ENCODE peak calls at places on chromosomes 11 and 22, in four cellular contexts. One of them, this sample, is unnamed.

GRCh38 chr11:69664103-69664775 is 10.9 kb downstream of the LTO1 start:
- DNase-seq in neuronal stem cell: no peak
- DNase-seq in right atrium auricular region: no peak
- DNase-seq in fibroblast of lung: no peak
- DNase-seq in this sample: no peak

GRCh38 chr11:11229691-11230090 is 123.4 kb downstream of the CSNK2A3 start:
- DNase-seq in right atrium auricular region: no peak
- DNase-seq in neuronal stem cell: no peak
- DNase-seq in fibroblast of lung: no peak
- DNase-seq in this sample: no peak

GRCh38 chr11:36363361-36364272 is 67.5 kb downstream of the PRR5L start:
- DNase-seq in right atrium auricular region: no peak
- DNase-seq in neuronal stem cell: no peak
- DNase-seq in fibroblast of lung: no peak
- DNase-seq in this sample: no peak

GRCh38 chr11:97364047-97364446 is 974.2 kb downstream of the JRKL start:
- DNase-seq in fibroblast of lung: peak; percentile 54
- DNase-seq in neuronal stem cell: no peak
- DNase-seq in right atrium auricular region: no peak
- DNase-seq in this sample: no peak

GRCh38 chr11:72783144-72783910 is 10.5 kb downstream of the STARD10 start:
- DNase-seq in neuronal stem cell: no peak
- DNase-seq in right atrium auricular region: no peak
- DNase-seq in fibroblast of lung: no peak
- DNase-seq in this sample: no peak

GRCh38 chr11:100810146-100810545 is 123.1 kb downstream of the ARHGAP42 start:
- DNase-seq in fibroblast of lung: peak; percentile 21
- DNase-seq in neuronal stem cell: no peak
- DNase-seq in right atrium auricular region: no peak
- DNase-seq in this sample: no peak

GRCh38 chr11:68120212-68121066 is 749 bp downstream of the CHKA start:
- DNase-seq in neuronal stem cell: peak; percentile 44
- DNase-seq in right atrium auricular region: no peak
- DNase-seq in fibroblast of lung: peak; percentile 18
- DNase-seq in this sample: no peak

GRCh38 chr11:111441443-111441842 is 62.4 kb upstream of the POU2AF1 start:
- DNase-seq in fibroblast of lung: peak; percentile 58
- DNase-seq in right atrium auricular region: no peak
- DNase-seq in neuronal stem cell: no peak
- DNase-seq in this sample: peak; percentile 97

GRCh38 chr11:122853261-122853660 is 15.0 kb downstream of the CRTAM start:
- DNase-seq in fibroblast of lung: no peak
- DNase-seq in neuronal stem cell: no peak
- DNase-seq in right atrium auricular region: no peak
- DNase-seq in this sample: no peak

GRCh38 chr11:12841946-12842630 is 167.0 kb upstream of the RASSF10 start:
- DNase-seq in right atrium auricular region: no peak
- DNase-seq in fibroblast of lung: peak; percentile 72
- DNase-seq in neuronal stem cell: no peak
- DNase-seq in this sample: peak; percentile 73

GRCh38 chr11:8584511-8584910 is 9.5 kb downstream of the STK33 start:
- DNase-seq in neuronal stem cell: no peak
- DNase-seq in fibroblast of lung: no peak
- DNase-seq in right atrium auricular region: no peak
- DNase-seq in this sample: no peak

GRCh38 chr11:45154276-45154675 is 7.8 kb downstream of the PRDM11 start:
- DNase-seq in neuronal stem cell: no peak
- DNase-seq in right atrium auricular region: peak; percentile 38
- DNase-seq in fibroblast of lung: no peak
- DNase-seq in this sample: no peak

GRCh38 chr11:1475841-1476240 is 10.7 kb downstream of the MOB2 start:
- DNase-seq in fibroblast of lung: no peak
- DNase-seq in right atrium auricular region: no peak
- DNase-seq in neuronal stem cell: no peak
- DNase-seq in this sample: no peak

GRCh38 chr11:111730871-111731591 is 35.2 kb downstream of the PPP2R1B start:
- DNase-seq in fibroblast of lung: peak; percentile 37
- DNase-seq in neuronal stem cell: no peak
- DNase-seq in right atrium auricular region: no peak
- DNase-seq in this sample: no peak

GRCh38 chr22:28505416-28506156 is 174.1 kb downstream of the TTC28 start:
- DNase-seq in fibroblast of lung: no peak
- DNase-seq in neuronal stem cell: no peak
- DNase-seq in right atrium auricular region: no peak
- DNase-seq in this sample: no peak

GRCh38 chr11:72736452-72737069 is 15.6 kb downstream of the ARAP1 start:
- DNase-seq in right atrium auricular region: no peak
- DNase-seq in neuronal stem cell: no peak
- DNase-seq in fibroblast of lung: peak; percentile 39
- DNase-seq in this sample: no peak

GRCh38 chr22:37913233-37913721 is 7.2 kb downstream of the MICALL1 start:
- DNase-seq in fibroblast of lung: no peak
- DNase-seq in neuronal stem cell: no peak
- DNase-seq in right atrium auricular region: no peak
- DNase-seq in this sample: no peak

GRCh38 chr22:50613291-50613981 is 12.8 kb downstream of the MAPK8IP2 start:
- DNase-seq in neuronal stem cell: no peak
- DNase-seq in right atrium auricular region: no peak
- DNase-seq in fibroblast of lung: peak; percentile 30
- DNase-seq in this sample: no peak

GRCh38 chr11:75440960-75441803 is 8.2 kb upstream of the KLHL35 start:
- DNase-seq in neuronal stem cell: no peak
- DNase-seq in fibroblast of lung: no peak
- DNase-seq in right atrium auricular region: no peak
- DNase-seq in this sample: no peak

GRCh38 chr11:9529333-9529648 is 44.2 kb upstream of the WEE1 start:
- DNase-seq in fibroblast of lung: peak; percentile 37
- DNase-seq in right atrium auricular region: no peak
- DNase-seq in neuronal stem cell: no peak
- DNase-seq in this sample: no peak

GRCh38 chr11:64239662-64240466 is 1.0 kb upstream of the FKBP2 start:
- DNase-seq in right atrium auricular region: no peak
- DNase-seq in fibroblast of lung: no peak
- DNase-seq in neuronal stem cell: no peak
- DNase-seq in this sample: no peak

GRCh38 chr11:61567286-61568061 is 13.4 kb downstream of the SYT7 start:
- DNase-seq in neuronal stem cell: peak; percentile 91
- DNase-seq in fibroblast of lung: peak; percentile 89
- DNase-seq in right atrium auricular region: peak; percentile 74
- DNase-seq in this sample: no peak

GRCh38 chr11:130609121-130610035 is 160.9 kb downstream of the ADAMTS15 start:
- DNase-seq in right atrium auricular region: peak; percentile 96
- DNase-seq in fibroblast of lung: peak; percentile 90
- DNase-seq in neuronal stem cell: no peak
- DNase-seq in this sample: no peak

GRCh38 chr11:2570841-2571597 is 126.2 kb downstream of the KCNQ1 start:
- DNase-seq in fibroblast of lung: no peak
- DNase-seq in neuronal stem cell: no peak
- DNase-seq in right atrium auricular region: no peak
- DNase-seq in this sample: no peak

GRCh38 chr11:19938051-19938856 is 222.0 kb downstream of the DBX1 start:
- DNase-seq in fibroblast of lung: peak; percentile 65
- DNase-seq in neuronal stem cell: no peak
- DNase-seq in right atrium auricular region: no peak
- DNase-seq in this sample: no peak

GRCh38 chr22:39514373-39514973 is 5.9 kb upstream of the ATF4 start:
- DNase-seq in fibroblast of lung: no peak
- DNase-seq in right atrium auricular region: peak; percentile 75
- DNase-seq in neuronal stem cell: no peak
- DNase-seq in this sample: no peak

DNA sequence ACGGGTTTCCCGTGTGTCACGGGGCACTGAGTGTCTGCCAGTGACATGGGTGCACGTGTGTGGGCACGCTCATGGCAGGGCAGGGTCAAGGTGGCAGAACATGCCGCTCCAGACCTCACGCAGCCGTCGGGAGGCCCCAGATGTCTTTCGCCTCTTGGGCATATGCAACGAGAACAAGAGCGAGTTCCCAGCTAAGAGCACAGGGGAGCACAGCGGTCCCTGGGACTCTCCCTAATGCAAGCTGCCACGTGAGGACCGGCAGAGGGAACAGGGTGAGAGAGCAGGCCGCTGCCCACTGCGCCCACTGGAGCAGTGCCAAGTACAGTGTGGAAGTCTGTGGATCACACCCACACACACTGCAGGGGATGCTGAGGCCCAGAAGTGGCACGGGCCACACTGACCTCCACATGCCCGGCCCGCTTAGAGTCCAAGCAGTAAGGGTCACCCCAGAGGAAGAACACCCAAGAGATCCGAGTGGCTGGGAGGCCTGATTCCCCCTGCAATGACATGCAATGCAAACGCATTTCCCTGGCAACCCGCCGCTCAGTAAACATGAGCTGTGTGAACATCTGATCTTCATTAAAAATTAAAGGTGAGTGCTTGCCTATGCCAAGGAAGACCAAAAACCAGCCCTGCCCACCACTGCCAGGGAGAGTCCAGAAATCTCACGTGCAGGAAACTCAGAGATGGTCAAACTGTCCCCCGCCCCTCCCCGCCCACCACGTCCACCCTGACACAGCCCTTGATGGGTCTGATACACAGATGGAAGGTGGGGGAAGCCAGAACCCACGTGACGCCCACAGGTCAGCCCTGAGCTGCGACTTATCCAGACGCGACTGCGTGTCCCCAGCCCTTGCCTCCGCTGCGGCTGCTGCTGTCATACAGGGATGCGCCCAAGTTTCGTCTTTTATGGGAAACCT is 11.7 kb downstream of the CERK start:
- DNase-seq in fibroblast of lung: no peak
- DNase-seq in neuronal stem cell: no peak
- DNase-seq in right atrium auricular region: no peak
- DNase-seq in this sample: peak; percentile 46
- H3K4me3 ChIP-seq in fibroblast of lung: no peak overlapping the region
- H3K4me3 ChIP-seq in neuronal stem cell: peak overlapping the region; percentile 26
- H3K4me3 ChIP-seq in right atrium auricular region: no peak overlapping the region
- H3K4me3 ChIP-seq in this sample: no peak overlapping the region

DNA sequence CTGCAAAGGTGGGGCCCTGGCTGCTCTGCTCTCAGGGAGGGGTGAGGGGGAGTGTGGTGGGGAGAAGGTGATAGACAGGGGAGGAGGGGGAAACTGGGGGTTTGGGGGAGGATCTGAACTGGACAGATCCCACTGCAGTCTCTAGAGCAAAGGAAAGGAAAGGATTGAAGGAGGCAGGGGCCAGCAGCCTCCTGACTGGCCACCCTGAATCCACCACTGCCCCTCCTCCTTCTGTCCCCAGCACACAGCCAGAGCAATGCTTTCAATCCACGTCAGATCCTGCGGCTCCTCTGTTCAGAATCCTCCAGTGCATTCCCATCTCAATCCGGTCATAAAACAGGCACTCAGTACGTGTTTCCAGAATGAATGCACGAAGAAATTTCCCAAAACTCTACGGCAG is 211.1 kb downstream of the CEP164 start:
- DNase-seq in fibroblast of lung: no peak
- DNase-seq in neuronal stem cell: peak; percentile 27
- DNase-seq in right atrium auricular region: no peak
- DNase-seq in this sample: no peak
- H3K27me3 ChIP-seq in fibroblast of lung: peaks cover 3% of the 10 kb centered on the region
- H3K27me3 ChIP-seq in neuronal stem cell: no peaks in the 10 kb centered on the region
- H3K27me3 ChIP-seq in right atrium auricular region: no peaks in the 10 kb centered on the region
- H3K27me3 ChIP-seq in this sample: peaks cover 2% of the 10 kb centered on the region

DNA sequence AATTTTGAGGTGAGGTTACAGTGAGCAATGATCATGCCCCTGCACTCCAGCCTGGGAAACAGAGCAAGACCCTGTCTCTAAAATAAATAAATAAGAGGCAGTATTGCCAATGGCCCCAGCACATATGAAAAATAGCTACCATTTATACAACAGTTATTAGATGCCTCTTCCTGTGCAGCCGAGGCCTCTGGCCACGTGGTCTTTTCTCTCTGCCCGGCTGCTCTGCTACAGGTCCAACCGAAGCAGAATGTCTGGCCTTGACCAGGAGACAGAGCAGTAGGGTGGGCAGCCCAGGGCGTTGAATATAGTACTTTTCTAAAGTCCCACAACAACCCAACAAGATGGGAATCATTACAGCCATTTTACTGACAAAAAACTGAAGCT is 12.4 kb upstream of the OAF start:
- DNase-seq in right atrium auricular region: no peak
- DNase-seq in fibroblast of lung: no peak
- DNase-seq in neuronal stem cell: no peak
- DNase-seq in this sample: no peak
- H3K4me3 ChIP-seq in right atrium auricular region: no peak overlapping the region
- H3K4me3 ChIP-seq in fibroblast of lung: no peak overlapping the region
- H3K4me3 ChIP-seq in neuronal stem cell: no peak overlapping the region
- H3K4me3 ChIP-seq in this sample: no peak overlapping the region

GRCh38 chr11:121415861-121416260 is 36.3 kb upstream of the SORL1 start:
- DNase-seq in right atrium auricular region: no peak
- DNase-seq in fibroblast of lung: peak; percentile 46
- DNase-seq in neuronal stem cell: no peak
- DNase-seq in this sample: no peak

GRCh38 chr11:121419839-121420238 is 32.3 kb upstream of the SORL1 start:
- DNase-seq in fibroblast of lung: no peak
- DNase-seq in right atrium auricular region: no peak
- DNase-seq in neuronal stem cell: no peak
- DNase-seq in this sample: no peak

GRCh38 chr11:121418625-121419114 is 33.4 kb upstream of the SORL1 start:
- DNase-seq in neuronal stem cell: no peak
- DNase-seq in right atrium auricular region: no peak
- DNase-seq in fibroblast of lung: no peak
- DNase-seq in this sample: no peak

GRCh38 chr11:121416909-121417567 is 35.1 kb upstream of the SORL1 start:
- DNase-seq in neuronal stem cell: no peak
- DNase-seq in fibroblast of lung: peak; percentile 96
- DNase-seq in right atrium auricular region: peak; percentile 93
- DNase-seq in this sample: peak; percentile 21

DNA sequence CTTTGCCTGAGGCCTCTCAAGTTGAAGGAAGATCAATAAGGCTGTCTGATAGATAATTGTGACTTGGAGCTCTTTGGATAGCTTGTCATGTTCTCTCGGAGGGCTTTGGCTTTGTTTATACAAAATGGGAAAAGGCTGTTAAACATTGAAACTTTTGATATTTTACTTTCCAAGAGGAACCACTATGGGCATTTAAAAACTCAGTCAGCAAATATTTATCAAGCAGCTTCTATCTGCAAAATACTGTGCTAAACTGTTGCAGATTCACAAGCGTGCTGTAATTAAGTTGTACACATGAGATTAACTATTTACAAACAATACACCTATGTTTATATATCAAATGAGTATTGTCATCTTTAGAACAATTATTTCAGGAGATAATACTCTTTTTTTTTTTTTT is 34.5 kb upstream of the SORL1 start:
- DNase-seq in fibroblast of lung: no peak
- DNase-seq in neuronal stem cell: no peak
- DNase-seq in right atrium auricular region: no peak
- DNase-seq in this sample: no peak
- H3K27me3 ChIP-seq in fibroblast of lung: peaks cover 4% of the 10 kb centered on the region
- H3K27me3 ChIP-seq in neuronal stem cell: no peaks in the 10 kb centered on the region
- H3K27me3 ChIP-seq in right atrium auricular region: no peaks in the 10 kb centered on the region
- H3K27me3 ChIP-seq in this sample: no peaks in the 10 kb centered on the region